ENCODE peak calls at places on chromosome 5, in six cellular contexts. One of them, this sample, is unnamed.

GRCh38 chr5:172793577-172794488 is 22.8 kb upstream of the DUSP1 start:
- DNase-seq in H1: no peak
- DNase-seq in HepG2: peak
- DNase-seq in HCT116: no peak
- DNase-seq in K562: no peak
- DNase-seq in SK-N-SH: no peak
- DNase-seq in this sample: no peak

GRCh38 chr5:157108961-157109360 is at the start of gene HAVCR2:
- DNase-seq in HepG2: no peak
- DNase-seq in SK-N-SH: no peak
- DNase-seq in K562: no peak
- DNase-seq in HCT116: no peak
- DNase-seq in H1: no peak
- DNase-seq in this sample: peak

GRCh38 chr5:69271376-69271775 is 36.7 kb downstream of the CDK7 start:
- DNase-seq in SK-N-SH: no peak
- DNase-seq in HepG2: no peak
- DNase-seq in H1: no peak
- DNase-seq in HCT116: no peak
- DNase-seq in K562: no peak
- DNase-seq in this sample: no peak

GRCh38 chr5:148986636-148987035 is 76.2 kb downstream of the SH3TC2 start:
- DNase-seq in HCT116: no peak
- DNase-seq in HepG2: no peak
- DNase-seq in H1: no peak
- DNase-seq in SK-N-SH: no peak
- DNase-seq in K562: no peak
- DNase-seq in this sample: no peak

GRCh38 chr5:156559955-156560354 is 233.0 kb downstream of the SGCD start:
- DNase-seq in SK-N-SH: no peak
- DNase-seq in HCT116: no peak
- DNase-seq in H1: no peak
- DNase-seq in HepG2: no peak
- DNase-seq in K562: no peak
- DNase-seq in this sample: no peak

GRCh38 chr5:34854459-34855174 is 15.7 kb downstream of the TTC23L start:
- DNase-seq in HepG2: no peak
- DNase-seq in SK-N-SH: no peak
- DNase-seq in H1: no peak
- DNase-seq in HCT116: no peak
- DNase-seq in K562: no peak
- DNase-seq in this sample: peak

GRCh38 chr5:130550553-130550940 is 614.5 kb downstream of the HINT1 start:
- DNase-seq in K562: no peak
- DNase-seq in SK-N-SH: no peak
- DNase-seq in HCT116: no peak
- DNase-seq in HepG2: no peak
- DNase-seq in H1: no peak
- DNase-seq in this sample: no peak

GRCh38 chr5:35230043-35230611 is at the start of gene PRLR:
- DNase-seq in HepG2: peak
- DNase-seq in SK-N-SH: peak
- DNase-seq in HCT116: no peak
- DNase-seq in H1: peak
- DNase-seq in K562: no peak
- DNase-seq in this sample: no peak

GRCh38 chr5:149810856-149811255 is 80.7 kb downstream of the PPARGC1B start:
- DNase-seq in HepG2: no peak
- DNase-seq in SK-N-SH: no peak
- DNase-seq in HCT116: no peak
- DNase-seq in K562: no peak
- DNase-seq in H1: no peak
- DNase-seq in this sample: peak

GRCh38 chr5:54062958-54063357 is 247.4 kb downstream of the ARL15 start:
- DNase-seq in K562: no peak
- DNase-seq in HCT116: no peak
- DNase-seq in HepG2: no peak
- DNase-seq in SK-N-SH: no peak
- DNase-seq in H1: no peak
- DNase-seq in this sample: no peak

GRCh38 chr5:120510994-120511686 is 47.0 kb downstream of the PRR16 start:
- DNase-seq in K562: no peak
- DNase-seq in SK-N-SH: peak
- DNase-seq in HCT116: no peak
- DNase-seq in HepG2: no peak
- DNase-seq in H1: no peak
- DNase-seq in this sample: no peak

GRCh38 chr5:90381213-90381929 is 28.2 kb downstream of the CETN3 start:
- DNase-seq in H1: no peak
- DNase-seq in SK-N-SH: no peak
- DNase-seq in HCT116: no peak
- DNase-seq in K562: no peak
- DNase-seq in HepG2: no peak
- DNase-seq in this sample: no peak

GRCh38 chr5:33409435-33410146 is 31.2 kb upstream of the TARS1 start:
- DNase-seq in HCT116: no peak
- DNase-seq in H1: no peak
- DNase-seq in SK-N-SH: peak
- DNase-seq in K562: no peak
- DNase-seq in HepG2: peak
- DNase-seq in this sample: no peak

GRCh38 chr5:148998174-148998797 is 64.6 kb downstream of the SH3TC2 start:
- DNase-seq in SK-N-SH: peak
- DNase-seq in HCT116: peak
- DNase-seq in HepG2: peak
- DNase-seq in H1: no peak
- DNase-seq in K562: peak
- DNase-seq in this sample: no peak

GRCh38 chr5:523658-524441 is 399 bp downstream of the SLC9A3 start:
- DNase-seq in SK-N-SH: no peak
- DNase-seq in H1: peak
- DNase-seq in HepG2: no peak
- DNase-seq in K562: no peak
- DNase-seq in HCT116: no peak
- DNase-seq in this sample: no peak

GRCh38 chr5:465591-466403 is 22.8 kb downstream of the EXOC3 start:
- DNase-seq in K562: no peak
- DNase-seq in HCT116: no peak
- DNase-seq in SK-N-SH: no peak
- DNase-seq in H1: no peak
- DNase-seq in HepG2: no peak
- DNase-seq in this sample: no peak

GRCh38 chr5:72093231-72093630 is 14.0 kb upstream of the MAP1B start:
- DNase-seq in HepG2: no peak
- DNase-seq in K562: no peak
- DNase-seq in H1: no peak
- DNase-seq in HCT116: no peak
- DNase-seq in SK-N-SH: no peak
- DNase-seq in this sample: no peak

GRCh38 chr5:131514316-131515275 is 120.4 kb downstream of the RAPGEF6 start:
- DNase-seq in HepG2: no peak
- DNase-seq in SK-N-SH: no peak
- DNase-seq in K562: no peak
- DNase-seq in H1: no peak
- DNase-seq in HCT116: no peak
- DNase-seq in this sample: no peak

GRCh38 chr5:98872679-98873078 is 56.1 kb downstream of the CHD1 start:
- DNase-seq in K562: no peak
- DNase-seq in HepG2: no peak
- DNase-seq in SK-N-SH: no peak
- DNase-seq in H1: no peak
- DNase-seq in HCT116: no peak
- DNase-seq in this sample: no peak

GRCh38 chr5:138141734-138142133 is 2.5 kb upstream of the NME5 start:
- DNase-seq in K562: no peak
- DNase-seq in SK-N-SH: no peak
- DNase-seq in HCT116: no peak
- DNase-seq in H1: no peak
- DNase-seq in HepG2: no peak
- DNase-seq in this sample: no peak

GRCh38 chr5:5089895-5090649 is 50.1 kb upstream of the ADAMTS16 start:
- DNase-seq in HCT116: no peak
- DNase-seq in K562: no peak
- DNase-seq in SK-N-SH: no peak
- DNase-seq in H1: no peak
- DNase-seq in HepG2: no peak
- DNase-seq in this sample: no peak
- TF ChIP-seq JUND in HCT116: no peak
- TF ChIP-seq JUND in K562: no peak
- TF ChIP-seq JUND in SK-N-SH: no peak
- TF ChIP-seq JUND in H1: no peak
- TF ChIP-seq JUND in HepG2: no peak
- TF ChIP-seq JUND in this sample: no peak

GRCh38 chr5:181246276-181247050 is 2.8 kb upstream of the RACK1 start:
- DNase-seq in K562: peak
- DNase-seq in HepG2: peak
- DNase-seq in H1: peak
- DNase-seq in HCT116: peak
- DNase-seq in SK-N-SH: peak
- DNase-seq in this sample: no peak
- TF ChIP-seq YY1 in K562: no peak
- TF ChIP-seq YY1 in HepG2: peak
- TF ChIP-seq YY1 in H1: no peak
- TF ChIP-seq YY1 in HCT116: no peak
- TF ChIP-seq YY1 in SK-N-SH: peak
- TF ChIP-seq YY1 in this sample: peak

GRCh38 chr5:77637170-77638074 is 1.1 kb downstream of the OTP start:
- DNase-seq in SK-N-SH: peak
- DNase-seq in HepG2: no peak
- DNase-seq in K562: no peak
- DNase-seq in H1: peak
- DNase-seq in HCT116: no peak
- DNase-seq in this sample: no peak
- TF ChIP-seq JUND in SK-N-SH: no peak
- TF ChIP-seq JUND in HepG2: no peak
- TF ChIP-seq JUND in K562: no peak
- TF ChIP-seq JUND in H1: no peak
- TF ChIP-seq JUND in HCT116: no peak
- TF ChIP-seq JUND in this sample: no peak

DNA sequence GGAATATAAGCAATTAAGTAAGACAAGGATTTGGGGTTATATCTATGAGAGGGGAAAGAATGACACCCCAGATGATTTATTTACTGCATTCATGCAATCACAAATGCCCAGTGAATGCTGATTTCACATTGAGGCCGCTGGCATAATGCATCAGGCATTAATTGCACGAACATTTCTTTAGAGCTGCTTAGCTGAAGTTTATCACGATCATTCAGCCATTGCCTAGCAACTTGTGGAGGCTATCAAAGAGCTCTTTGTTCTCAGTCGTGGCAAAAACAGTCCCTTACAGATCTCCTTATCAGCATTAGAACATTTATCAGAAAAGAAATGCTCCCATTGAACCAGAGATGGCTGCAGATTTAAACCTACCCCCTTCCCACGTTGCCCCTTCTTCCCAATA is 88.7 kb upstream of the PRRC1 start:
- DNase-seq in K562: no peak
- DNase-seq in SK-N-SH: no peak
- DNase-seq in H1: no peak
- DNase-seq in HepG2: peak
- DNase-seq in HCT116: no peak
- DNase-seq in this sample: no peak
- TF ChIP-seq YY1 in K562: no peak
- TF ChIP-seq YY1 in SK-N-SH: no peak
- TF ChIP-seq YY1 in H1: no peak
- TF ChIP-seq YY1 in HepG2: no peak
- TF ChIP-seq YY1 in HCT116: no peak
- TF ChIP-seq YY1 in this sample: no peak

GRCh38 chr5:63401434-63402046 is 560.7 kb downstream of the HTR1A start:
- DNase-seq in K562: peak
- DNase-seq in HCT116: peak
- DNase-seq in HepG2: peak
- DNase-seq in SK-N-SH: peak
- DNase-seq in H1: peak
- DNase-seq in this sample: peak
- TF ChIP-seq JUND in K562: no peak
- TF ChIP-seq JUND in HCT116: no peak
- TF ChIP-seq JUND in HepG2: no peak
- TF ChIP-seq JUND in SK-N-SH: no peak
- TF ChIP-seq JUND in H1: no peak
- TF ChIP-seq JUND in this sample: no peak

DNA sequence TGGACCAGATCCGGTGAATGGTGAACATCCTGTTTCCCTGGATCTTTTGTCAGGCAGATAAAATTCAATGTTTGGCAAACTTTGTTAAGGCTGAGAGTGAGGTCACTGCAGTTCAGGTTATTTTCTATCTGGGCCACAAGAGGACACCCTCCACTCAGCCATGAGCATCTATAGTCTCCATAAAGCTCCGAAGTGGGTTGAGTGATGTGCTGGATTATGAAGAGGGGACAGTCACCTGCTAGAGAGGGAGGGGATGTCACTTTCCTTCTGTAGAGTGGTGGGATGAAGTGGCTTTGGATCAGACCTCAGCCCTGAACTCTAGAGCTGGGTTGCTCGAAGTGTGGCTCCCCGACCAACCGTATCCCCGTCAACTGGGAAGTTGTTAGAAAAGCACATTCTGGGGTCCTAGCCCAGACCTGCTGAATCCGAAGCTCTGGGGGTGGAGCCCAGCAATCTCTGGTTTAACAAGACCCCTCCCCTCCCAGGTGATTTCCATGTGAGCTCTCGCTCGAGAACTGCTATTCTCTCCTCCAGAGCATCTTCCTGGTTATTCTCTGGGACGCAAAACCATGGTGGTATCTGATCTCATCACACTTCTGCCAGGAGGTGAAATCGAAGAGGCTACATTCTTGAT is 31.8 kb upstream of the FGF1 start:
- DNase-seq in HepG2: peak
- DNase-seq in K562: no peak
- DNase-seq in H1: no peak
- DNase-seq in HCT116: no peak
- DNase-seq in SK-N-SH: peak
- DNase-seq in this sample: no peak
- TF ChIP-seq YY1 in HepG2: no peak
- TF ChIP-seq YY1 in K562: no peak
- TF ChIP-seq YY1 in H1: no peak
- TF ChIP-seq YY1 in HCT116: no peak
- TF ChIP-seq YY1 in SK-N-SH: no peak
- TF ChIP-seq YY1 in this sample: peak

GRCh38 chr5:145824040-145824439 is 11.1 kb downstream of the PRELID2 start:
- DNase-seq in HCT116: no peak
- DNase-seq in H1: no peak
- DNase-seq in HepG2: no peak
- DNase-seq in K562: no peak
- DNase-seq in SK-N-SH: no peak
- DNase-seq in this sample: no peak
- TF ChIP-seq JUND in HCT116: no peak
- TF ChIP-seq JUND in H1: no peak
- TF ChIP-seq JUND in HepG2: no peak
- TF ChIP-seq JUND in K562: no peak
- TF ChIP-seq JUND in SK-N-SH: no peak
- TF ChIP-seq JUND in this sample: no peak

DNA sequence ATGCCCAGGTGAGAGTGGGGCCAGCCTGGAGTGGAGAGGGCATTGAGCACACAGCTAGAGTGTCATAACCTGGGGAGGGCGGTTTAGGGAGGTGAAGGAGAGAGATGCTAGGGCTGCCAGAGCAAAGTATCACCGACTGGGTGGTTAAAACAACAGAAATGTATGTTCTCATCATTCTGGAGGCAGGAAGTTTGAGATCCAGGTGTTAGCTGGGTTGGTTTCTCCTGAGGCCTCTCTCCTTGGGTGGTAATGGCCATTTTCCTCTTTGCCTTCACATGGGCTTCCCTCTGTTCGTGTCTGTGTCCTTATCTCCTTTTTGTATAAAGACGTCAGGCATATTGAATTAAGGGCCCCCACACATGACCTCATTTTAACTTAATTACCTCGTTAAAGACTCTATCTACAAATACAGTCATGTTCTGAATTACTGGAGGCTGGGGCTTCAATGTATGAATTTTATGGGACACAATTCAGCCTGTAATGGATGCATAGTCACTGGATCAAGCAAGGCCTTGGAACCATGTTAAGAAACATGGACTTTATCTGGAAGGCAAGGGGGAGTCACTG is 118.6 kb upstream of the IL12B start:
- DNase-seq in SK-N-SH: no peak
- DNase-seq in HepG2: no peak
- DNase-seq in H1: no peak
- DNase-seq in K562: no peak
- DNase-seq in HCT116: no peak
- DNase-seq in this sample: no peak
- TF ChIP-seq YY1 in SK-N-SH: no peak
- TF ChIP-seq YY1 in HepG2: no peak
- TF ChIP-seq YY1 in H1: no peak
- TF ChIP-seq YY1 in K562: no peak
- TF ChIP-seq YY1 in HCT116: no peak
- TF ChIP-seq YY1 in this sample: no peak